ENCODE peak calls at places on chromosomes 4 and X, in six cellular contexts. N is GM23338; G is T47D; E is NCI-H1092; S is activated CD8-positive, alpha-beta memory T cell treated with anti-CD3 and anti-CD28 coated beads, Interleukin-2, amount 50 U/mL, for 48 hours; O is GM04504. A is an unnamed sample.

GRCh38 chrX:75746891-75747639 is 38.0 kb downstream of the MAGEE2 start:
- DNase-seq in N (peak; percentile 52), G (peak; percentile 41), E (peak; percentile 29), S (peak; percentile 52), O (no peak), A (peak; percentile 40)

GRCh38 chr4:104429150-104429741 is 65.4 kb downstream of the CXXC4 start:
- DNase-seq in N (no peak), G (peak; percentile 7), E (no peak), S (no peak), O (no peak), A (no peak)

GRCh38 chr4:150209140-150209829 is 131.0 kb downstream of the DCLK2 start:
- DNase-seq in N (peak; percentile 78), G (peak; percentile 76), E (peak; percentile 21), S (peak; percentile 58), O (no peak), A (peak; percentile 6)

GRCh38 chr4:18050448-18050847 is 28.9 kb upstream of the LCORL start:
- DNase-seq in N (no peak), G (no peak), E (no peak), S (no peak), O (no peak), A (no peak)

GRCh38 chr4:3323071-3323481 is 30.3 kb downstream of the RGS12 start:
- DNase-seq in N (no peak), G (no peak), E (no peak), S (peak; percentile 26), O (no peak), A (no peak)

GRCh38 chrX:154486052-154486395 is 391 bp downstream of the UBL4A start:
- DNase-seq in N (peak; percentile 7), G (peak; percentile 20), E (no peak), S (peak; percentile 63), O (no peak), A (peak; percentile 71)

GRCh38 chr4:140790765-140791164 is 34.6 kb upstream of the TBC1D9 start:
- DNase-seq in N (no peak), G (no peak), E (no peak), S (no peak), O (no peak), A (no peak)

GRCh38 chr4:82900016-82900334 is 560 bp upstream of the THAP9 start:
- DNase-seq in N (peak; percentile 46), G (no peak), E (peak; percentile 48), S (no peak), O (no peak), A (peak; percentile 24)

GRCh38 chrX:100928660-100929613 is at the start of gene XKRX:
- DNase-seq in N (peak; percentile 82), G (peak; percentile 54), E (peak; percentile 7), S (peak; percentile 60), O (no peak), A (peak; percentile 79)

GRCh38 chr4:27123050-27123768 is 262.6 kb downstream of the STIM2 start:
- DNase-seq in N (peak; percentile 92), G (no peak), E (no peak), S (no peak), O (no peak), A (peak; percentile 58)

GRCh38 chrX:135324463-135324862 is 15.2 kb downstream of the ETDC start:
- DNase-seq in N (no peak), G (no peak), E (no peak), S (no peak), O (no peak), A (no peak)

GRCh38 chr4:168868044-168868855 is 141.8 kb downstream of the CBR4 start:
- DNase-seq in N (no peak), G (no peak), E (no peak), S (no peak), O (no peak), A (no peak)

GRCh38 chrX:24662344-24662743 is 15.2 kb upstream of the PCYT1B start:
- DNase-seq in N (no peak), G (no peak), E (no peak), S (no peak), O (no peak), A (no peak)

GRCh38 chr4:99651811-99652545 is 5.7 kb downstream of the C4orf54 start:
- DNase-seq in N (no peak), G (no peak), E (no peak), S (no peak), O (no peak), A (no peak)

GRCh38 chr4:184146951-184147350 is 70.7 kb downstream of the ENPP6 start:
- DNase-seq in N (no peak), G (no peak), E (no peak), S (no peak), O (no peak), A (no peak)

GRCh38 chrX:141897690-141898089 is 6.0 kb upstream of the MAGEC1 start:
- DNase-seq in N (no peak), G (no peak), E (no peak), S (no peak), O (no peak), A (no peak)

GRCh38 chr4:147078875-147079658 is 133.4 kb upstream of the TTC29 start:
- DNase-seq in N (no peak), G (no peak), E (peak; percentile 89), S (no peak), O (no peak), A (no peak)